ENCODE peak calls at places on chromosomes 2 and 18, in eight cellular contexts. One of them, this sample, is unnamed.

GRCh38 chr2:165791811-165792454 is 2.1 kb downstream of the GALNT3 start:
- DNase-seq in IMR-90: peak
- DNase-seq in prostate gland: no peak
- DNase-seq in DND-41: no peak
- DNase-seq in fibroblast of mammary gland: no peak
- DNase-seq in stimulated activated CD8-positive, alpha-beta memory T cell treated with anti-CD3 and anti-CD28 coated beads, Interleukin-12 subunit alpha, Interleukin-12 subunit beta, amount 100 ng/mL, for 4 hours: no peak
- DNase-seq in left lung: no peak
- DNase-seq in activated T-helper 1 cell treated with anti-CD3 and anti-CD28 coated beads, Interleukin-12 subunit alpha, Interleukin-12 subunit beta, Interleukin-2, Interleukin-4 antibody, amounts not matched to agents 30 ng/mL and 10 ng/mL and 1 ng/mL, durations not matched to agents 14 hours and 24 hours and 36 hours: no peak
- DNase-seq in this sample: no peak

GRCh38 chr18:56044239-56044638 is 456.2 kb upstream of the TCF4 start:
- DNase-seq in IMR-90: no peak
- DNase-seq in prostate gland: no peak
- DNase-seq in DND-41: no peak
- DNase-seq in fibroblast of mammary gland: no peak
- DNase-seq in stimulated activated CD8-positive, alpha-beta memory T cell treated with anti-CD3 and anti-CD28 coated beads, Interleukin-12 subunit alpha, Interleukin-12 subunit beta, amount 100 ng/mL, for 4 hours: no peak
- DNase-seq in left lung: no peak
- DNase-seq in activated T-helper 1 cell treated with anti-CD3 and anti-CD28 coated beads, Interleukin-12 subunit alpha, Interleukin-12 subunit beta, Interleukin-2, Interleukin-4 antibody, amounts not matched to agents 30 ng/mL and 10 ng/mL and 1 ng/mL, durations not matched to agents 14 hours and 24 hours and 36 hours: no peak
- DNase-seq in this sample: no peak

GRCh38 chr2:56009758-56010534 is 86.4 kb upstream of the EFEMP1 start:
- DNase-seq in IMR-90: peak
- DNase-seq in prostate gland: no peak
- DNase-seq in DND-41: no peak
- DNase-seq in fibroblast of mammary gland: peak
- DNase-seq in stimulated activated CD8-positive, alpha-beta memory T cell treated with anti-CD3 and anti-CD28 coated beads, Interleukin-12 subunit alpha, Interleukin-12 subunit beta, amount 100 ng/mL, for 4 hours: no peak
- DNase-seq in left lung: no peak
- DNase-seq in activated T-helper 1 cell treated with anti-CD3 and anti-CD28 coated beads, Interleukin-12 subunit alpha, Interleukin-12 subunit beta, Interleukin-2, Interleukin-4 antibody, amounts not matched to agents 30 ng/mL and 10 ng/mL and 1 ng/mL, durations not matched to agents 14 hours and 24 hours and 36 hours: no peak
- DNase-seq in this sample: no peak

GRCh38 chr2:85601771-85602475 is 575 bp downstream of the TMEM150A start:
- DNase-seq in IMR-90: no peak
- DNase-seq in prostate gland: peak
- DNase-seq in DND-41: no peak
- DNase-seq in fibroblast of mammary gland: no peak
- DNase-seq in stimulated activated CD8-positive, alpha-beta memory T cell treated with anti-CD3 and anti-CD28 coated beads, Interleukin-12 subunit alpha, Interleukin-12 subunit beta, amount 100 ng/mL, for 4 hours: no peak
- DNase-seq in left lung: peak
- DNase-seq in activated T-helper 1 cell treated with anti-CD3 and anti-CD28 coated beads, Interleukin-12 subunit alpha, Interleukin-12 subunit beta, Interleukin-2, Interleukin-4 antibody, amounts not matched to agents 30 ng/mL and 10 ng/mL and 1 ng/mL, durations not matched to agents 14 hours and 24 hours and 36 hours: no peak
- DNase-seq in this sample: no peak

GRCh38 chr2:20540587-20541304 is 93.9 kb downstream of the RHOB start:
- DNase-seq in IMR-90: no peak
- DNase-seq in prostate gland: peak
- DNase-seq in DND-41: no peak
- DNase-seq in fibroblast of mammary gland: no peak
- DNase-seq in stimulated activated CD8-positive, alpha-beta memory T cell treated with anti-CD3 and anti-CD28 coated beads, Interleukin-12 subunit alpha, Interleukin-12 subunit beta, amount 100 ng/mL, for 4 hours: no peak
- DNase-seq in left lung: peak
- DNase-seq in activated T-helper 1 cell treated with anti-CD3 and anti-CD28 coated beads, Interleukin-12 subunit alpha, Interleukin-12 subunit beta, Interleukin-2, Interleukin-4 antibody, amounts not matched to agents 30 ng/mL and 10 ng/mL and 1 ng/mL, durations not matched to agents 14 hours and 24 hours and 36 hours: no peak
- DNase-seq in this sample: no peak

GRCh38 chr2:167524786-167525185 is 636.5 kb downstream of the XIRP2 start:
- DNase-seq in IMR-90: no peak
- DNase-seq in prostate gland: no peak
- DNase-seq in DND-41: no peak
- DNase-seq in fibroblast of mammary gland: no peak
- DNase-seq in stimulated activated CD8-positive, alpha-beta memory T cell treated with anti-CD3 and anti-CD28 coated beads, Interleukin-12 subunit alpha, Interleukin-12 subunit beta, amount 100 ng/mL, for 4 hours: no peak
- DNase-seq in left lung: no peak
- DNase-seq in activated T-helper 1 cell treated with anti-CD3 and anti-CD28 coated beads, Interleukin-12 subunit alpha, Interleukin-12 subunit beta, Interleukin-2, Interleukin-4 antibody, amounts not matched to agents 30 ng/mL and 10 ng/mL and 1 ng/mL, durations not matched to agents 14 hours and 24 hours and 36 hours: no peak
- DNase-seq in this sample: no peak

GRCh38 chr2:19833978-19834377 is 67.8 kb downstream of the TTC32 start:
- DNase-seq in IMR-90: no peak
- DNase-seq in prostate gland: no peak
- DNase-seq in DND-41: no peak
- DNase-seq in fibroblast of mammary gland: no peak
- DNase-seq in stimulated activated CD8-positive, alpha-beta memory T cell treated with anti-CD3 and anti-CD28 coated beads, Interleukin-12 subunit alpha, Interleukin-12 subunit beta, amount 100 ng/mL, for 4 hours: no peak
- DNase-seq in left lung: no peak
- DNase-seq in activated T-helper 1 cell treated with anti-CD3 and anti-CD28 coated beads, Interleukin-12 subunit alpha, Interleukin-12 subunit beta, Interleukin-2, Interleukin-4 antibody, amounts not matched to agents 30 ng/mL and 10 ng/mL and 1 ng/mL, durations not matched to agents 14 hours and 24 hours and 36 hours: no peak
- DNase-seq in this sample: no peak

GRCh38 chr2:200185575-200186103 is 120.9 kb upstream of the SPATS2L start:
- DNase-seq in IMR-90: no peak
- DNase-seq in prostate gland: no peak
- DNase-seq in DND-41: no peak
- DNase-seq in fibroblast of mammary gland: no peak
- DNase-seq in stimulated activated CD8-positive, alpha-beta memory T cell treated with anti-CD3 and anti-CD28 coated beads, Interleukin-12 subunit alpha, Interleukin-12 subunit beta, amount 100 ng/mL, for 4 hours: no peak
- DNase-seq in left lung: no peak
- DNase-seq in activated T-helper 1 cell treated with anti-CD3 and anti-CD28 coated beads, Interleukin-12 subunit alpha, Interleukin-12 subunit beta, Interleukin-2, Interleukin-4 antibody, amounts not matched to agents 30 ng/mL and 10 ng/mL and 1 ng/mL, durations not matched to agents 14 hours and 24 hours and 36 hours: no peak
- DNase-seq in this sample: no peak

GRCh38 chr2:227655454-227655853 is 11.2 kb upstream of the SCYGR5 start:
- DNase-seq in IMR-90: peak
- DNase-seq in prostate gland: no peak
- DNase-seq in DND-41: no peak
- DNase-seq in fibroblast of mammary gland: peak
- DNase-seq in stimulated activated CD8-positive, alpha-beta memory T cell treated with anti-CD3 and anti-CD28 coated beads, Interleukin-12 subunit alpha, Interleukin-12 subunit beta, amount 100 ng/mL, for 4 hours: no peak
- DNase-seq in left lung: no peak
- DNase-seq in activated T-helper 1 cell treated with anti-CD3 and anti-CD28 coated beads, Interleukin-12 subunit alpha, Interleukin-12 subunit beta, Interleukin-2, Interleukin-4 antibody, amounts not matched to agents 30 ng/mL and 10 ng/mL and 1 ng/mL, durations not matched to agents 14 hours and 24 hours and 36 hours: no peak
- DNase-seq in this sample: no peak

GRCh38 chr18:49546719-49547273 is 15.1 kb upstream of the LIPG start:
- DNase-seq in IMR-90: no peak
- DNase-seq in prostate gland: no peak
- DNase-seq in DND-41: no peak
- DNase-seq in fibroblast of mammary gland: no peak
- DNase-seq in stimulated activated CD8-positive, alpha-beta memory T cell treated with anti-CD3 and anti-CD28 coated beads, Interleukin-12 subunit alpha, Interleukin-12 subunit beta, amount 100 ng/mL, for 4 hours: no peak
- DNase-seq in left lung: no peak
- DNase-seq in activated T-helper 1 cell treated with anti-CD3 and anti-CD28 coated beads, Interleukin-12 subunit alpha, Interleukin-12 subunit beta, Interleukin-2, Interleukin-4 antibody, amounts not matched to agents 30 ng/mL and 10 ng/mL and 1 ng/mL, durations not matched to agents 14 hours and 24 hours and 36 hours: no peak
- DNase-seq in this sample: no peak